ENCODE peak calls at places on chromosomes 12 and 14, in nine cellular contexts. J is dorsolateral prefrontal cortex, B is IMR-90, P is Peyer's patch, M is sigmoid colon, C is brain microvascular endothelial cell, Q is fibroblast of the aortic adventitia, V is cardiac muscle cell, G is lower lobe of right lung. Z is an unnamed sample.

GRCh38 chr14:93303659-93304058 is 29.2 kb downstream of the BTBD7 start:
- DNase-seq in J (no peak), B (no peak), P (no peak), M (no peak), C (no peak), Q (peak), V (no peak), G (no peak), Z (no peak)

GRCh38 chr12:94099191-94099983 is 49.0 kb upstream of the PLXNC1 start:
- DNase-seq in J (no peak), B (peak), P (no peak), M (no peak), C (peak), Q (no peak), V (no peak), G (no peak), Z (no peak)

GRCh38 chr14:21553266-21553665 is 26.6 kb downstream of the OR10G3 start:
- DNase-seq in J (no peak), B (no peak), P (no peak), M (no peak), C (no peak), Q (no peak), V (no peak), G (no peak), Z (no peak)

GRCh38 chr12:22018860-22019259 is 27.2 kb upstream of the CMAS start:
- DNase-seq in J (no peak), B (peak), P (no peak), M (no peak), C (no peak), Q (peak), V (no peak), G (no peak), Z (no peak)

GRCh38 chr14:99936056-99936455 is 129.2 kb upstream of the EVL start:
- DNase-seq in J (no peak), B (peak), P (no peak), M (no peak), C (no peak), Q (no peak), V (no peak), G (no peak), Z (no peak)

GRCh38 chr14:19917243-19917642 is 3.2 kb upstream of the OR4K5 start:
- DNase-seq in J (no peak), B (no peak), P (no peak), M (no peak), C (no peak), Q (no peak), V (no peak), G (no peak), Z (no peak)

GRCh38 chr14:69574266-69574953 is at the start of gene CCDC177:
- DNase-seq in J (peak), B (peak), P (peak), M (no peak), C (peak), Q (peak), V (peak), G (peak), Z (peak)

GRCh38 chr12:6961278-6961694 is 9.2 kb downstream of the PHB2 start:
- DNase-seq in J (peak), B (no peak), P (peak), M (peak), C (no peak), Q (no peak), V (no peak), G (peak), Z (peak)

GRCh38 chr14:80117876-80118275 is 93.4 kb downstream of the DIO2 start:
- DNase-seq in J (no peak), B (no peak), P (no peak), M (no peak), C (no peak), Q (no peak), V (no peak), G (no peak), Z (no peak)

GRCh38 chr12:92558806-92559205 is 144.0 kb upstream of the PLEKHG7 start:
- DNase-seq in J (no peak), B (peak), P (no peak), M (no peak), C (peak), Q (no peak), V (no peak), G (no peak), Z (no peak)

GRCh38 chr14:24415421-24416253 is 13.8 kb downstream of the CBLN3 start:
- DNase-seq in J (no peak), B (no peak), P (peak), M (no peak), C (no peak), Q (no peak), V (no peak), G (no peak), Z (no peak)

GRCh38 chr12:101068402-101068801 is 141.6 kb downstream of the SLC5A8 start:
- DNase-seq in J (no peak), B (no peak), P (no peak), M (no peak), C (no peak), Q (no peak), V (no peak), G (no peak), Z (no peak)

GRCh38 chr14:97456958-97457357 is 659.8 kb downstream of the VRK1 start:
- DNase-seq in J (no peak), B (no peak), P (peak), M (no peak), C (no peak), Q (no peak), V (no peak), G (no peak), Z (no peak)

GRCh38 chr14:68547305-68548193 is 245.3 kb downstream of the ZFP36L1 start:
- DNase-seq in J (peak), B (peak), P (peak), M (peak), C (peak), Q (peak), V (no peak), G (no peak), Z (no peak)

GRCh38 chr14:98501335-98501734 is 770.7 kb downstream of the BCL11B start:
- DNase-seq in J (no peak), B (no peak), P (no peak), M (no peak), C (no peak), Q (no peak), V (no peak), G (no peak), Z (no peak)

GRCh38 chr14:93056166-93056839 is 59.4 kb downstream of the ITPK1 start:
- DNase-seq in J (no peak), B (no peak), P (no peak), M (no peak), C (no peak), Q (no peak), V (no peak), G (no peak), Z (no peak)

GRCh38 chr14:101497910-101498860 is 63.1 kb upstream of the DIO3 start:
- DNase-seq in J (no peak), B (no peak), P (peak), M (peak), C (no peak), Q (no peak), V (no peak), G (peak), Z (peak)

GRCh38 chr14:77653473-77653872 is 37.0 kb upstream of the SPTLC2 start:
- DNase-seq in J (no peak), B (no peak), P (no peak), M (no peak), C (no peak), Q (no peak), V (no peak), G (no peak), Z (no peak)
- TF ChIP-seq CTCF in J (no peak), B (peak), P (no peak), M (no peak), C (peak), Q (peak), V (peak), G (no peak), Z (peak)

GRCh38 chr14:73591690-73592448 is at the start of gene ACOT4:
- DNase-seq in J (no peak), B (peak), P (peak), M (peak), C (no peak), Q (peak), V (peak), G (peak), Z (no peak)
- TF ChIP-seq CTCF in J (no peak), B (no peak), P (peak), M (no peak), C (peak), Q (no peak), V (no peak), G (peak), Z (no peak)

GRCh38 chr12:106252056-106252455 is 4.2 kb upstream of the CKAP4 start:
- DNase-seq in J (no peak), B (no peak), P (no peak), M (no peak), C (no peak), Q (no peak), V (no peak), G (no peak), Z (no peak)

GRCh38 chr12:106248849-106249371 is 1.1 kb upstream of the CKAP4 start:
- DNase-seq in J (no peak), B (peak), P (peak), M (no peak), C (peak), Q (peak), V (no peak), G (peak), Z (peak)

GRCh38 chr12:106254724-106255123 is 6.9 kb upstream of the CKAP4 start:
- DNase-seq in J (no peak), B (no peak), P (no peak), M (no peak), C (no peak), Q (no peak), V (peak), G (no peak), Z (no peak)

GRCh38 chr12:106249411-106250135 is 1.8 kb upstream of the CKAP4 start:
- DNase-seq in J (no peak), B (no peak), P (peak), M (no peak), C (no peak), Q (no peak), V (no peak), G (no peak), Z (no peak)

GRCh38 chr12:106251636-106252035 is 3.8 kb upstream of the CKAP4 start:
- DNase-seq in J (no peak), B (peak), P (no peak), M (no peak), C (no peak), Q (no peak), V (peak), G (no peak), Z (no peak)
- TF ChIP-seq CTCF in J (no peak), B (peak), P (no peak), M (no peak), C (peak), Q (no peak), V (no peak), G (no peak), Z (no peak)

DNA sequence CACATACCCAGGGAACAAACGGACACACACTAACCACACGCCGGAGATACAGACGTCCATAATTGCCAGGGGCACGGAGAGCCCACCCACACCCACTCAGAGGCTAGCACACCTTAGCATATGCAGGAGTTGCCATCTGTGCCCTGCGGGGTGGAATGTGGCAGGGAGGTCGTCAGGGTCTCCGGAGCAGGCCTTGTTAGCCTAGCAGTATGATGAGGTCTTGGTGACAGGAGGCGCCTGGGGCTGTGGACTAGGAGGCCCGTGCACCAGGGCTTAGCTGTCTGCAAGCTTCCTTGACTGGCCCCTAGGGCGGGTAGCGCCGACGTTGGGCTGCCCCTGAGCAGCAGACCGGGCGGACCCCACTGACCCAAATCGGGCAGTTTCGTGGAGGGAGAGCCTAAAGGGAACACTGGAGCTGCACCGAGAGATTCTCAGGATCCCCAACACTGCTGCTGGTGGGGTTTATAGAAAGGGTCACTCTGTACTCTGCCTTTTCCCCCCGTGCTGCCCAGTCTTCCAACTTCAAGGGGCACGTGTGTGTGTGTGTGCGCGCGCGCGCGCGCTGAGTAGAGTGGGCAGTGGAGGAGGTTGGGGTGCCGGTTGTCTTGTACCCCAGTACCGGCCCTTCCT is 9.9 kb downstream of the STAC3 start:
- DNase-seq in J (no peak), B (no peak), P (no peak), M (peak), C (no peak), Q (no peak), V (no peak), G (no peak), Z (no peak)
- TF ChIP-seq CTCF in J (no peak), B (no peak), P (no peak), M (no peak), C (no peak), Q (peak), V (no peak), G (no peak), Z (no peak)

DNA sequence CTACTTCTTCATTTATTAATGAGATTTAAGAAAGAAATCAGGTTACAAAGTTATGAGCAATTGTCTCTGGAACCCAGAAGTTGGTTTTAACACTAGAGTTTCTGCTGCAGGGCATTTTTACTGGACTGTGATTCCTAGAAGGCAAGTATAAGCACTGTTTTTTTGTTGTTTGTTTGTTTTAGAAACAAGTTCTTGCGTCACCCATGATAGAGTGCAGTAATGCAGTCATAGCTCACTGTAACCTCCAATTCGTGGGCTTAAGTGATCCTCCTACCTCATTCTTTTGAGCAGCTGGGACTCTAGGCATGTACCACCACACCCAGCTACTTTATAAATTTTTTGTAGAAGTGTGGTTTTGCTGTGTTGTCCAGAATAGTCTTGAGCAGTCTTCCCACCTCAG is 25.6 kb downstream of the RAP1B start:
- DNase-seq in J (no peak), B (peak), P (no peak), M (no peak), C (peak), Q (peak), V (no peak), G (no peak), Z (no peak)
- TF ChIP-seq CTCF in J (no peak), B (no peak), P (no peak), M (no peak), C (no peak), Q (no peak), V (no peak), G (no peak), Z (no peak)

Z was measured in CD14-positive monocyte.